ENCODE peak calls at places on chromosome 21, in eight cellular contexts. Q is A549, M is Panc1, C is HepG2, X is GM12878, B is GM23338, J is SK-N-SH, P is HCT116. A is an unnamed sample.

GRCh38 chr21:41817228-41817627 is 50.4 kb upstream of the RIPK4 start:
- DNase-seq in M (no peak), P (peak), Q (peak), C (peak), B (peak), X (no peak), J (peak), A (peak)

GRCh38 chr21:42117229-42118048 is 46.3 kb downstream of the UMODL1 start:
- DNase-seq in J (peak), B (peak), M (peak), P (peak), X (peak), C (peak), Q (peak), A (peak)

GRCh38 chr21:25456672-25457071 is 150.6 kb downstream of the MRPL39 start:
- DNase-seq in M (no peak), C (no peak), J (no peak), B (no peak), Q (no peak), P (no peak), X (peak), A (no peak)

GRCh38 chr21:20998456-20998789 is 214 bp downstream of the NCAM2 start:
- DNase-seq in B (no peak), Q (no peak), M (no peak), J (no peak), C (no peak), P (no peak), X (no peak), A (no peak)

GRCh38 chr21:35559128-35559831 is 501.0 kb downstream of the SETD4 start:
- DNase-seq in B (no peak), P (no peak), J (peak), Q (no peak), C (no peak), M (no peak), X (no peak), A (no peak)

GRCh38 chr21:25396135-25396711 is 211.1 kb downstream of the MRPL39 start:
- DNase-seq in B (no peak), J (no peak), Q (no peak), C (no peak), M (no peak), X (peak), P (no peak), A (no peak)

GRCh38 chr21:39373634-39374033 is 24.7 kb upstream of the HMGN1 start:
- DNase-seq in B (peak), J (peak), P (no peak), C (peak), X (no peak), Q (no peak), M (no peak), A (peak)

GRCh38 chr21:17803536-17803935 is 15.6 kb downstream of the C21orf91 start:
- DNase-seq in J (no peak), B (no peak), Q (no peak), C (no peak), P (no peak), X (no peak), M (no peak), A (no peak)

GRCh38 chr21:17466166-17466565 is 46.7 kb upstream of the CXADR start:
- DNase-seq in C (peak), Q (no peak), M (no peak), J (no peak), X (no peak), B (no peak), P (no peak), A (no peak)

GRCh38 chr21:17802568-17802967 is 16.6 kb downstream of the C21orf91 start:
- DNase-seq in B (no peak), J (no peak), P (no peak), C (no peak), Q (no peak), M (no peak), X (no peak), A (no peak)

GRCh38 chr21:42578034-42578433 is 64.4 kb downstream of the SLC37A1 start:
- DNase-seq in M (no peak), C (no peak), Q (no peak), B (no peak), X (no peak), J (no peak), P (no peak), A (no peak)

GRCh38 chr21:41326414-41327080 is 9.9 kb downstream of the FAM3B start:
- DNase-seq in M (no peak), J (no peak), P (no peak), Q (no peak), X (no peak), B (no peak), C (peak), A (no peak)

GRCh38 chr21:41847066-41847804 is 31.9 kb downstream of the PRDM15 start:
- DNase-seq in X (no peak), C (no peak), B (peak), M (no peak), P (no peak), J (no peak), Q (no peak), A (no peak)

GRCh38 chr21:16082038-16082816 is 352.4 kb downstream of the USP25 start:
- DNase-seq in Q (no peak), M (no peak), P (no peak), J (no peak), B (peak), C (no peak), X (no peak), A (no peak)

GRCh38 chr21:33732038-33732437 is 89.7 kb downstream of the ITSN1 start:
- DNase-seq in B (peak), C (no peak), M (no peak), X (no peak), J (no peak), P (no peak), Q (no peak), A (no peak)

GRCh38 chr21:33909756-33910155 is 5.8 kb downstream of the ATP5PO start:
- DNase-seq in J (no peak), B (no peak), C (no peak), M (no peak), P (no peak), Q (no peak), X (no peak), A (no peak)

GRCh38 chr21:17612023-17612564 is 607 bp downstream of the BTG3 start:
- DNase-seq in Q (no peak), B (peak), P (no peak), J (peak), X (no peak), C (no peak), M (no peak), A (no peak)

GRCh38 chr21:15741510-15741909 is 11.7 kb downstream of the USP25 start:
- DNase-seq in C (no peak), J (no peak), M (no peak), B (no peak), Q (no peak), P (no peak), X (no peak), A (no peak)

GRCh38 chr21:27269646-27270045 is 302.8 kb upstream of the ADAMTS5 start:
- DNase-seq in B (no peak), M (no peak), X (no peak), C (no peak), J (no peak), Q (no peak), P (no peak), A (peak)

GRCh38 chr21:43754948-43755781 is 20.9 kb downstream of the CSTB start:
- DNase-seq in X (no peak), Q (no peak), M (no peak), J (peak), P (no peak), C (no peak), B (no peak), A (no peak)

GRCh38 chr21:43755820-43756594 is 20.1 kb downstream of the CSTB start:
- DNase-seq in J (no peak), P (no peak), X (no peak), M (no peak), B (no peak), Q (no peak), C (no peak), A (no peak)

GRCh38 chr21:43758811-43759210 is 17.3 kb downstream of the CSTB start:
- DNase-seq in M (no peak), J (no peak), P (no peak), Q (no peak), X (no peak), C (no peak), B (no peak), A (no peak)

GRCh38 chr21:43759651-43760050 is 16.5 kb downstream of the CSTB start:
- DNase-seq in P (no peak), M (no peak), X (no peak), J (no peak), C (no peak), B (no peak), Q (no peak), A (no peak)

GRCh38 chr21:43757601-43758000 is 18.5 kb downstream of the CSTB start:
- DNase-seq in P (no peak), X (no peak), C (no peak), B (no peak), M (no peak), Q (no peak), J (no peak), A (no peak)
- H3K4me3 ChIP-seq in P (no peak), X (no peak), C (no peak), B (no peak), M (no peak), Q (no peak), J (no peak), A (no peak)

DNA sequence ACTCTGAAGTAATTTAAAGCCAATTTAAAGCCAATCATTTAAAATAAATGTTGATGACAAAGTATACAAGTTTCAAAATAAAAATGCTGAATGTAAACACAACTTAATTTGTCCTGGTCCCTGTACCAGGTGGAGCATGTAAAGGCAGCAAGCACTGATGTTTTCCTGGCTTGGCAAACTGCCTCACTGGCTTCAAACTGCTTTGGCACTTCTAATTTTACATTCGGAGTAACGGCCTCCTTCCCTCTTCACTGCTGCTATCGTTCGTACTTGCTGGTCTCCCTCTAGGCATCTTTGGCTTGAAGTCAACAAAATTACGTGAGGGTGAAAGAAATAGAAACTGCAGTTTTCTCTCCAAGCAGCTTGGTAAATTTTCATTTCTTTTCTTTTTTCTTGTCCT is 287.9 kb downstream of the LTN1 start:
- DNase-seq in C (no peak), J (no peak), B (no peak), M (no peak), P (no peak), Q (no peak), X (no peak), A (no peak)
- TF ChIP-seq REST in C (no peak), J (no peak), B (no peak), M (no peak), P (no peak), Q (no peak), X (no peak), A (no peak)

DNA sequence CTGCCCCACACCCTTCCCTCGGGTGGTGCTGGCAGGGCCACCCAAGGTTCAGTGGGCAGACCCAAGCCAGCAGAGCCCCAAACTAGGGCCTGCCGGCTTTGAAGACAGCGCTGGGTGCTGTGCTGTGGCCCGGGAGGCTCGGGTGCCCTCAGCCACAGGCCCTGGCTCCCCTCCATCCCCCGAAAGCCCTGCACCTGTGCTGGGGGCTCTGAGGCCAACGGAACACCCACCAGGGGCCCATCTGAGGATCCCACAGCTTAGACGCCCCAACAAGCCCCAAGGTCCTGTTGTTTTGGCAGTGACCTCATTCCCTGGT is 8.6 kb downstream of the ITGB2 start:
- DNase-seq in J (no peak), M (no peak), X (no peak), Q (no peak), B (no peak), P (no peak), C (no peak), A (no peak)
- H3K4me3 ChIP-seq in J (no peak), M (no peak), X (no peak), Q (no peak), B (no peak), P (no peak), C (peak), A (no peak)

GRCh38 chr21:43758132-43758619 is 17.9 kb downstream of the CSTB start:
- DNase-seq in J (no peak), C (no peak), B (no peak), M (no peak), X (no peak), P (no peak), Q (no peak), A (no peak)
- TF ChIP-seq REST in J (no peak), C (no peak), B (no peak), M (no peak), X (no peak), P (no peak), Q (no peak), A (no peak)

DNA sequence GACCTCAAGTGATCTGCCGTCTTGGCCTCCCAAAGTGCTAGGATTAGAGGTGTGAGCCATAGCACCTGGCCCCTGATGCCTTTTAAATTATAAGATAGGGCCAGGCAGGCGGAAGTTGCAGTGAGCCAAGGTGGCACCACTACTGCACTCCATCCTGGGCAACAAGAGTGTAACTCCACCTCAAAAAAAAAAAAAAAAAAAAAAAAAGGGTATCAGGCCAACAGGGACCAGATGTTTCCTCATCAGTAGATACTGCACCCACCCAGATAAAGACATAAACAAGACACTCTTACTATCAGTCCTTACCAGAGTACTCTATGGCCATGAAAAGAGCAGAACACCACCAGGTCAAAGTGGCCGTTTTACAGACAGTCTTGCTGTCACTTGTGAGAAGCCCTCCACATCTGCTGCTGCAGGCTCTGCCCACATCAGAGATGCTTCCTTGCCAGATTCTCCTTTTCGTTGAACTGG is 3.3 kb downstream of the C21orf58 start:
- DNase-seq in C (no peak), B (no peak), X (no peak), M (no peak), Q (no peak), P (no peak), J (no peak), A (no peak)
- H3K4me3 ChIP-seq in C (no peak), B (peak), X (peak), M (no peak), Q (no peak), P (no peak), J (no peak), A (no peak)

GRCh38 chr21:32184485-32184884 is 94.4 kb downstream of the MIS18A start:
- DNase-seq in P (no peak), B (peak), X (no peak), C (no peak), M (no peak), J (no peak), Q (no peak), A (no peak)
- TF ChIP-seq REST in P (no peak), B (no peak), X (no peak), C (no peak), M (no peak), J (no peak), Q (no peak), A (no peak)

GRCh38 chr21:36692125-36692843 is 6.6 kb upstream of the SIM2 start:
- DNase-seq in Q (no peak), P (no peak), M (no peak), J (no peak), C (no peak), X (no peak), B (peak), A (no peak)
- H3K4me3 ChIP-seq in Q (no peak), P (no peak), M (no peak), J (no peak), C (no peak), X (no peak), B (peak), A (no peak)

DNA sequence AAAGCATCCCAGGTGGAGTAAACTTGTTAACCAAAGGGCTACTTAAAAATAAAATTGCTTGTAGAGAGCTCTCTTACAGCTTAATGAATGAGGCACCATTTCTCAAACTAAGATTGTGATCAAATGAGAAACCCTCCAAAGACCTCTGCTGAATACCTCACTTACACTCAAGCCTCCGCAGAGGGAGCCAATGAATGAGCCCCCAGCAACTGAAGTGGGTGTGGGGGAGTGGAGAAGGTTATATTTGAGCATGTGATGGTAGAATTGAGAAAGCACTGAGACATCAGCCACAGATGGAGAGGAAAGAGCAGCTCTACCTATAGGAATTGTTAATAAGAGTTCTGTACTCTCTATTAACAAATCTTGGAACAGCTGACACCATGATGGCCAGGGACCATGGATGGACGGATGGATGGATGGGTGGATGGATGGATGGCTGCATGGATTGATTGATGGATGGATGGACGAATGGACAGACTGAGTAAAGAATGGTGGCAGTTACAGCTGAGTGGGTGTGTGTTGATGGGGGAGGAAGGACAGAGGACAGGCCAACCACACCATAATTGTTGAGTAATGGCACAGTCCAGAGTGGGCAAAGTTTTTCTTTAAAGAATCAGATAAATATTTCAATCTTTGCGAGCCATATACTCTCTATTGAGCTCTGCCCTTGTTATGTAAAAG is 20.3 kb upstream of the TIAM1 start:
- DNase-seq in C (no peak), J (no peak), Q (no peak), X (no peak), M (no peak), B (no peak), P (no peak), A (no peak)
- TF ChIP-seq REST in C (no peak), J (no peak), Q (no peak), X (no peak), M (no peak), B (no peak), P (no peak), A (no peak)